ENCODE peak calls at places on chromosomes 2 and 18, in ten cellular contexts. C is NCI-H226, Z is GM12865, S is neural crest cell, K is cerebellum, I is nephron progenitor cell, X is frontal cortex, D is mucosa of descending colon, B is WTC11, A is caudate nucleus. R is an unnamed sample.

GRCh38 chr2:135916232-135916631 is 40.0 kb upstream of the MCM6 start:
- DNase-seq in K (peak), S (no peak), B (no peak), C (no peak), D (no peak), Z (peak), A (no peak), X (no peak), I (no peak), R (no peak)

GRCh38 chr2:31083204-31083993 is 54.8 kb downstream of the GALNT14 start:
- DNase-seq in C (no peak), S (no peak), I (no peak), X (no peak), A (no peak), B (no peak), K (no peak), D (no peak), Z (no peak), R (peak)

GRCh38 chr2:111659361-111660281 is 224.4 kb downstream of the ANAPC1 start:
- DNase-seq in Z (no peak), K (no peak), S (no peak), D (peak), I (no peak), C (peak), X (no peak), A (no peak), B (peak), R (no peak)

GRCh38 chr2:134799936-134800335 is 38.5 kb upstream of the ACMSD start:
- DNase-seq in S (no peak), A (no peak), Z (no peak), I (no peak), X (no peak), C (no peak), K (no peak), D (no peak), B (no peak), R (no peak)

GRCh38 chr2:121716126-121716525 is 20.5 kb downstream of the NIFK start:
- DNase-seq in S (no peak), A (no peak), D (no peak), K (no peak), X (no peak), I (no peak), C (no peak), B (no peak), Z (no peak), R (no peak)

GRCh38 chr18:68176901-68177300 is 538.0 kb downstream of the TMX3 start:
- DNase-seq in I (no peak), Z (no peak), C (no peak), B (no peak), K (no peak), A (no peak), D (no peak), X (no peak), S (no peak), R (no peak)

GRCh38 chr2:238097988-238098853 is 1.9 kb upstream of the ESPNL start:
- DNase-seq in Z (peak), C (peak), A (no peak), X (peak), I (peak), K (no peak), S (no peak), D (peak), B (peak), R (peak)

GRCh38 chr2:190713476-190713875 is 64.6 kb downstream of the NAB1 start:
- DNase-seq in I (no peak), K (no peak), Z (no peak), X (no peak), S (no peak), B (no peak), C (peak), A (no peak), D (no peak), R (no peak)

GRCh38 chr2:83103602-83104001 is 1355.5 kb downstream of the SUCLG1 start:
- DNase-seq in D (no peak), B (no peak), K (no peak), X (no peak), C (peak), I (no peak), A (no peak), S (no peak), Z (no peak), R (no peak)

GRCh38 chr2:9057939-9058761 is 54.7 kb upstream of the MBOAT2 start:
- DNase-seq in C (peak), Z (no peak), B (no peak), K (no peak), I (no peak), A (no peak), D (no peak), X (no peak), S (no peak), R (no peak)

GRCh38 chr18:47901624-47902362 is 28.7 kb downstream of the SMAD2 start:
- DNase-seq in C (no peak), K (no peak), B (no peak), D (no peak), I (no peak), Z (peak), S (no peak), A (no peak), X (no peak), R (no peak)

GRCh38 chr2:64404002-64404731 is 49.8 kb upstream of the LGALSL start:
- DNase-seq in C (no peak), K (peak), I (peak), S (peak), X (peak), D (peak), Z (no peak), B (peak), A (peak), R (peak)

GRCh38 chr18:2223859-2224258 is 347.4 kb downstream of the METTL4 start:
- DNase-seq in K (no peak), B (peak), S (peak), D (no peak), X (no peak), C (peak), A (no peak), I (peak), Z (peak), R (no peak)

GRCh38 chr2:119712571-119712970 is 33.6 kb downstream of the TMEM177 start:
- DNase-seq in D (no peak), X (no peak), B (no peak), S (no peak), I (no peak), A (no peak), C (no peak), K (no peak), Z (no peak), R (no peak)

GRCh38 chr2:53568463-53568862 is 199.1 kb upstream of the CHAC2 start:
- DNase-seq in K (no peak), D (no peak), C (no peak), X (no peak), A (no peak), I (no peak), S (no peak), B (no peak), Z (peak), R (no peak)

GRCh38 chr2:201852878-201853415 is 46.6 kb downstream of the CDK15 start:
- DNase-seq in I (no peak), B (no peak), A (no peak), X (no peak), D (no peak), K (no peak), S (no peak), C (no peak), Z (peak), R (no peak)

GRCh38 chr2:58484201-58484600 is 243.1 kb upstream of the FANCL start:
- DNase-seq in B (no peak), C (peak), K (no peak), I (no peak), A (no peak), D (no peak), X (no peak), S (no peak), Z (no peak), R (no peak)

GRCh38 chr2:153858250-153858649 is 13.5 kb upstream of the GALNT13 start:
- DNase-seq in D (no peak), A (no peak), Z (no peak), S (no peak), K (no peak), X (no peak), B (no peak), I (no peak), C (no peak), R (no peak)

GRCh38 chr2:152499411-152499810 is 164.4 kb downstream of the FMNL2 start:
- DNase-seq in A (no peak), D (no peak), S (no peak), C (no peak), I (no peak), K (peak), Z (peak), B (no peak), X (no peak), R (no peak)

GRCh38 chr2:140947236-140947635 is 1183.6 kb downstream of the LRP1B start:
- DNase-seq in D (no peak), B (no peak), S (no peak), I (no peak), K (peak), C (no peak), X (no peak), Z (no peak), A (no peak), R (no peak)

GRCh38 chr2:206274434-206275273 is at the start of gene ZDBF2:
- DNase-seq in A (peak), S (peak), I (peak), B (peak), K (peak), Z (peak), X (peak), C (peak), D (peak), R (peak)

R was measured in Peyer's patch.